ENCODE peak calls at places on chromosome 4, in nine cellular contexts. M is left colon; W is A549; S is GM12864; I is NCI-H1417; P is naive thymus-derived CD8-positive, alpha-beta T cell; Q is kidney epithelial cell; Z is NCI-H748 treated with DMSO at 0.1 percent for 48 hours; R is upper lobe of right lung. O is an unnamed sample.

GRCh38 chr4:2334826-2335728 is 73.2 kb upstream of the MXD4 start:
- DNase-seq in M (no peak), W (no peak), S (no peak), I (no peak), P (no peak), Q (no peak), Z (no peak), R (no peak), O (no peak)

GRCh38 chr4:186701273-186701672 is 22.4 kb downstream of the FAT1 start:
- DNase-seq in M (no peak), W (no peak), S (no peak), I (no peak), P (no peak), Q (no peak), Z (no peak), R (no peak), O (no peak)

GRCh38 chr4:6674500-6675149 is 19.1 kb upstream of the S100P start:
- DNase-seq in M (peak), W (no peak), S (peak), I (peak), P (peak), Q (no peak), Z (peak), R (no peak), O (no peak)

GRCh38 chr4:93285346-93285745 is 543.2 kb upstream of the ATOH1 start:
- DNase-seq in M (no peak), W (no peak), S (no peak), I (no peak), P (no peak), Q (no peak), Z (no peak), R (no peak), O (no peak)

GRCh38 chr4:74157116-74157742 is 689 bp upstream of the MTHFD2L start:
- DNase-seq in M (no peak), W (no peak), S (no peak), I (no peak), P (no peak), Q (no peak), Z (no peak), R (no peak), O (no peak)

GRCh38 chr4:25128671-25129070 is 31.6 kb downstream of the SEPSECS start:
- DNase-seq in M (no peak), W (no peak), S (no peak), I (peak), P (no peak), Q (no peak), Z (no peak), R (no peak), O (no peak)

GRCh38 chr4:156824451-156825060 is 147.0 kb downstream of the PDGFC start:
- DNase-seq in M (no peak), W (no peak), S (no peak), I (no peak), P (no peak), Q (no peak), Z (no peak), R (no peak), O (no peak)

GRCh38 chr4:173088144-173088543 is 80.5 kb upstream of the GALNT7 start:
- DNase-seq in M (no peak), W (no peak), S (no peak), I (no peak), P (no peak), Q (no peak), Z (no peak), R (no peak), O (no peak)

GRCh38 chr4:11908205-11908604 is 479.5 kb upstream of the HS3ST1 start:
- DNase-seq in M (no peak), W (no peak), S (no peak), I (no peak), P (no peak), Q (no peak), Z (no peak), R (no peak), O (no peak)

GRCh38 chr4:106297636-106298035 is 18.4 kb downstream of the TBCK start:
- DNase-seq in M (no peak), W (no peak), S (no peak), I (no peak), P (no peak), Q (no peak), Z (no peak), R (no peak), O (no peak)

GRCh38 chr4:168732714-168733113 is 235.9 kb downstream of the PALLD start:
- DNase-seq in M (no peak), W (no peak), S (no peak), I (no peak), P (no peak), Q (no peak), Z (no peak), R (no peak), O (no peak)

GRCh38 chr4:65190780-65191179 is 479.5 kb downstream of the EPHA5 start:
- DNase-seq in M (no peak), W (no peak), S (no peak), I (no peak), P (no peak), Q (no peak), Z (no peak), R (no peak), O (no peak)

GRCh38 chr4:140098481-140099132 is 55.4 kb downstream of the MAML3 start:
- DNase-seq in M (no peak), W (no peak), S (no peak), I (no peak), P (no peak), Q (no peak), Z (no peak), R (no peak), O (no peak)

GRCh38 chr4:94341468-94341867 is 1.2 kb downstream of the HPGDS start:
- DNase-seq in M (no peak), W (no peak), S (no peak), I (no peak), P (no peak), Q (no peak), Z (no peak), R (no peak), O (no peak)

GRCh38 chr4:54277691-54278090 is 48.6 kb downstream of the PDGFRA start:
- DNase-seq in M (no peak), W (no peak), S (no peak), I (peak), P (no peak), Q (peak), Z (no peak), R (no peak), O (no peak)